ENCODE peak calls at places on chromosome 17, in six cellular contexts. N is GM06990; Q is effector memory CD4-positive, alpha-beta T cell; H is vagina; I is cardiac muscle cell; O is psoas muscle. S is an unnamed sample.

GRCh38 chr17:10754109-10754508 is 24.3 kb upstream of the TMEM220 start:
- DNase-seq in H (no peak), I (peak; percentile 31), Q (no peak), N (no peak), O (no peak), S (no peak)

GRCh38 chr17:65833214-65833613 is 271.8 kb upstream of the AXIN2 start:
- DNase-seq in H (no peak), O (no peak), Q (no peak), I (no peak), N (no peak), S (no peak)

GRCh38 chr17:48554412-48555090 is 9.6 kb upstream of the HOXB2 start:
- DNase-seq in N (no peak), I (no peak), Q (no peak), O (no peak), H (no peak), S (no peak)

GRCh38 chr17:50052822-50053653 is 2.9 kb upstream of the ITGA3 start:
- DNase-seq in Q (no peak), N (no peak), O (peak; percentile 65), H (no peak), I (peak; percentile 93), S (no peak)

GRCh38 chr17:34370997-34371395 is 8.0 kb upstream of the CCL1 start:
- DNase-seq in H (no peak), Q (no peak), I (no peak), O (no peak), N (no peak), S (no peak)

GRCh38 chr17:43987131-43988021 is 17.0 kb upstream of the NAGS start:
- DNase-seq in N (no peak), I (no peak), H (no peak), O (no peak), Q (no peak), S (no peak)

GRCh38 chr17:56866496-56866895 is 32.5 kb downstream of the DGKE start:
- DNase-seq in I (no peak), N (no peak), H (no peak), Q (no peak), O (no peak), S (no peak)

GRCh38 chr17:6666077-6666521 is 14.5 kb downstream of the C17orf100 start:
- DNase-seq in I (peak; percentile 89), N (peak; percentile 31), H (peak; percentile 95), Q (no peak), O (peak; percentile 79), S (no peak)

GRCh38 chr17:73261617-73261951 is at the start of gene CPSF4L:
- DNase-seq in H (no peak), N (no peak), O (peak; percentile 17), I (no peak), Q (no peak), S (no peak)

GRCh38 chr17:80474231-80474932 is 2.0 kb downstream of the NPTX1 start:
- DNase-seq in Q (no peak), H (no peak), I (peak; percentile 21), N (no peak), O (no peak), S (no peak)

GRCh38 chr17:43020789-43021738 is 1.1 kb downstream of the VAT1 start:
- DNase-seq in I (peak; percentile 71), O (peak; percentile 82), N (no peak), H (no peak), Q (no peak), S (peak; percentile 36)

GRCh38 chr17:80815151-80815561 is 176.5 kb upstream of the CHMP6 start:
- DNase-seq in O (peak; percentile 21), N (no peak), H (no peak), Q (no peak), I (no peak), S (no peak)

GRCh38 chr17:35160354-35161201 is 13.0 kb downstream of the UNC45B start:
- DNase-seq in I (no peak), Q (no peak), N (no peak), O (no peak), H (no peak), S (peak; percentile 74)

DNA sequence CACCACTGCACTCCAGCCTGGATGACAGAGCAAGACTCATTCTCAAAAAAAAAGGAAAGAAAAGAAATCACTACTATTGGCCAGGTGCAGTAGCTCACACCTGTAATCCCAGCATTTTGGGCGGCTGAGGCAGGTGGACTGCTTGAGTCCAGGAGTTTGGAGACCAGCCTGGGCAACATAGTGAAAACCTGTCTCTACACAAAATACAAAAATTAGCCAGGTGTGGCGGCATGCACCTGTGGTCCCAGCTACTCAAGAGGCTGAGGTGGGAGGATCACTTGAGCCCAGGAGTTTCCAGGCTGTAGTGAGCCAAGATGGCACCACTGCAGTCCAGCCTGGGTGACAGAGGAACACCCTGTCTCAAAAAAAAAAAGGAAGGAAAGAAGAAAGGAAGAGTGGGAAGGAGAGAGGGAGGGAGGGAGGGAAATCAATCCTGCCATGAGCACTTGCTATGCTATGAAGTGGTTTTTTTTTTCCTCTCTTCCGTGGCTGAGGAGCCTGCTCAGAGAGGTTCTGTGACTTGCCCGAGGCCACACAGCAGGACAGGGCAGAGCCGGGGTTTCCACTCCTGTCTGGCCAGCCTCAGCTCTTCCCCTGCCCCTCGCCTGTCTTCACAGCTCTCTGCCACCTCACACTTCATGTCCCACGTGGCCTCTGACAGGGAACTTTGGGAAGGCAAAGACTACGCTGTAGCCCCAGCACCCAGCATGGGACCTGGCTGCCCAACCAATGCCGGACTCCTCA is 10.9 kb downstream of the GRIN2C start:
- DNase-seq in N (no peak), I (no peak), Q (no peak), H (no peak), O (no peak), S (no peak)
- H3K27me3 ChIP-seq in N (no peaks in the 10 kb centered on the region), I (peaks cover 83% of the 10 kb centered on the region), Q (peaks cover 9% of the 10 kb centered on the region), H (peaks cover 13% of the 10 kb centered on the region), O (peaks cover 56% of the 10 kb centered on the region), S (peaks cover 2% of the 10 kb centered on the region)

DNA sequence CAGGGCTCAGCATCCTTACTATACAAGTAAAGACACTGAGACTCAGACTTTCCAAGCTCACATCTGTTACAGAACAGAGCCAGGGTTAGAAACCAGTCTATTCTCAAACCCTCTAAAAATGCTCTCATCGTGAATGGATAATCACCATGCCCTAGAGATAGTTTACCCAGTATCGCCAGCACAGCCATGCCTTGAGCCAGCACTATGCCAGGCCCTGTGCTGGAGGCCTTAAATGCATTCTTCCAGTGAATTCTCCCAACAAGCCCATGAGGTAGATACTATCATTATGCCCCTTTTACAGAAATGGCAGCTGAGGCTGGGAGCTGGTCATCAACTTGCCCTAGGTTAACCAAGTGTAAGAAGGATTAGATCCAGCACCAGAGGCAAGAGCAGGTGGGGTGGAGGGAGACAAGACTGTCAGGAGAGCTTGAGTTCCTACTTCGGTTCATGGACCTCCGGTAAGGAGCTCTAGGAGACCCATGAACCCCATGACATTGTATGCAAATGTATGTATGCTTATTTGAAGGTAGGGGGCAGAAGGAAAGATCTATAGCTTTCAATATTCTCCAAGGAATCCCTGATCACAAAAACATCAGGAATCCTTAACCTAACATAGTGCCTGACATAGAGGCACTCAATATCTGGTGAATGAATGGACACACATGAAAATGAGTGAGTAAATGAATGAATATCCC is 5.2 kb downstream of the KRT14 start:
- DNase-seq in I (no peak), Q (no peak), H (no peak), O (no peak), N (no peak), S (no peak)
- H3K4me3 ChIP-seq in I (no peak overlapping the region), Q (no peak overlapping the region), H (no peak overlapping the region), O (no peak overlapping the region), N (no peak overlapping the region), S (no peak overlapping the region)

GRCh38 chr17:27558341-27558740 is 72.6 kb upstream of the LGALS9 start:
- DNase-seq in O (no peak), Q (no peak), N (no peak), H (no peak), I (no peak), S (no peak)
- H3K36me3 ChIP-seq in O (no peaks in the 10 kb centered on the region), Q (no peaks in the 10 kb centered on the region), N (peaks cover 9% of the 10 kb centered on the region), H (no peaks in the 10 kb centered on the region), I (no peaks in the 10 kb centered on the region), S (no peaks in the 10 kb centered on the region)

DNA sequence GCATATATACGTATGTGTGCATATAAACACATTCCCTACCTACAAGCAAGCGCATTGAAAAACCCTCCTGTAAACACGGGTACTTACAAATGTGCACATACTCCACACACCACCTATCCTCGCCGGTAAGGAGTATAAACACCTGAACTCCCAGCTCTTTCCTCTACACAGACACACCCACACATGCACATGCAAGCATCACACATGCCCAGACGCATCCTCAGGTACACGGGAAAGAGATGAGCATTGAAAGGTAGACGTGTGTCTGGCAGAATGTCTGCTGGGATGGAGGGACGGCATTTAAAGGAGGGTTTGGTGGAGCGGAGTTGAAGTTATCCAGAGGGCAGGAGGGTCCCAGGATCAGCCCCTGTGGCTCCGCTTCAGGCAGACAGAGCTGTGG is 4.7 kb upstream of the SMTNL2 start:
- DNase-seq in Q (no peak), H (no peak), O (no peak), I (no peak), N (no peak), S (no peak)
- H3K27me3 ChIP-seq in Q (peaks cover 12% of the 10 kb centered on the region), H (no peaks in the 10 kb centered on the region), O (no peaks in the 10 kb centered on the region), I (no peaks in the 10 kb centered on the region), N (peaks cover 5% of the 10 kb centered on the region), S (peaks cover 10% of the 10 kb centered on the region)

DNA sequence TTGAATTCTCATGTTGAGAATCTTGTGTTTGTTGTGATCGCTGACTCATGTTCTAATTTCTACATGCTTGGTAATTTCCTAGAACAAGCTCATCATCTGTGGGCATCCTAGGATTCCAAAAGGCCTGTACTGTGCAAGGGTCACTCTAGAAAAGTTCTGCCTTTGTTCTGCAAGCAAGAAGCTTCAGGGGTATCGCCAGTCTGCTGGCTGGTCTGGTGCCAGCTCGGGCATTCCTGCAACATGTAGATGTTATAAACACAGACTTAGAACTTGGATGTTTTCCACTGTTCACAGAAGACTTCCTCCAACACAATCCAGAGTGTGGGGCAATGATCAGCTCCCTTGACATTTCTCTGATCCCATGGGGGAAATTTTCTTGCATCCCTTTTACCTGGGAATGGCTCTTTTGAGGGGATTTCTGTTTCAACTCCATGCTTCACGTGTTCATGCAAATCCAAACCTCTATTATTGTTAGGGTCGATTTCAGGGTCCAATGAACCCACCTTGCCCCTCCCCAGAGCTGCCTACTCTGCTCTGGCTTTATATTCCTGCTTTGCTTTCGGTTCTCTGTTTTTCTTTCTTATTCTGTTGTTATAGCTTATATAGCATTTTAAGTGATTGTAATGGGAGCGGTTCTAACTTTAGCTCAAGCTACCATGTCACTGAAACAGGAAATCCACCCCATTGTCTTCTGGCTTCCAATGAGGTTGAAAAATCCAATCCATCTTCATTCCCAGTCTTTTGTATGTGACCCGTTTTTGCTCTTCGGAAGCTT is 25.3 kb downstream of the UBE2O start:
- DNase-seq in H (no peak), O (no peak), I (peak; percentile 62), N (no peak), Q (no peak), S (no peak)
- H3K4me3 ChIP-seq in H (no peak overlapping the region), O (no peak overlapping the region), I (no peak overlapping the region), N (no peak overlapping the region), Q (no peak overlapping the region), S (no peak overlapping the region)

GRCh38 chr17:78401246-78401645 is 22.8 kb downstream of the PGS1 start:
- DNase-seq in O (no peak), Q (no peak), H (no peak), I (peak; percentile 33), N (no peak), S (no peak)

GRCh38 chr17:78406396-78406795 is 27.9 kb downstream of the PGS1 start:
- DNase-seq in Q (no peak), H (no peak), I (no peak), O (no peak), N (no peak), S (no peak)

GRCh38 chr17:78401891-78402290 is 23.4 kb downstream of the PGS1 start:
- DNase-seq in Q (no peak), I (no peak), H (no peak), O (no peak), N (no peak), S (no peak)

GRCh38 chr17:78400581-78401240 is 22.3 kb downstream of the PGS1 start:
- DNase-seq in O (no peak), Q (no peak), H (no peak), I (no peak), N (no peak), S (no peak)

GRCh38 chr17:78403822-78404221 is 25.4 kb downstream of the PGS1 start:
- DNase-seq in N (no peak), H (no peak), I (no peak), Q (no peak), O (no peak), S (no peak)
- H3K36me3 ChIP-seq in N (peaks cover 40% of the 10 kb centered on the region), H (no peaks in the 10 kb centered on the region), I (peaks cover 29% of the 10 kb centered on the region), Q (peaks cover 70% of the 10 kb centered on the region), O (peaks cover 7% of the 10 kb centered on the region), S (peaks cover 57% of the 10 kb centered on the region)

S was measured in CD4-positive, alpha-beta memory T cell.